ENCODE peak calls at places on chromosomes 7 and 10, in seven cellular contexts. Q is HepG2, X is GM23338, B is fibroblast of lung, S is K562, D is GM23248, M is SK-N-SH. I is an unnamed sample. For H3K79me2, the result is how much of the 10 kb centered on the place peaks cover.

GRCh38 chr10:26665080-26666048 is 32.1 kb upstream of the PDSS1 start:
- DNase-seq in Q (no peak), X (no peak), B (no peak), S (peak), D (no peak), M (no peak), I (no peak)

GRCh38 chr10:114932945-114933344 is 5.0 kb upstream of the TRUB1 start:
- DNase-seq in Q (no peak), X (no peak), B (no peak), S (no peak), D (no peak), M (no peak), I (no peak)

GRCh38 chr10:36779238-36779846 is 346.1 kb upstream of the ANKRD30A start:
- DNase-seq in Q (peak), X (peak), B (peak), S (peak), D (peak), M (peak), I (no peak)

GRCh38 chr10:37639200-37639599 is 218.2 kb downstream of the ZNF248 start:
- DNase-seq in Q (no peak), X (no peak), B (no peak), S (no peak), D (no peak), M (no peak), I (no peak)

GRCh38 chr7:1810961-1811849 is 141.1 kb downstream of the ELFN1 start:
- DNase-seq in Q (no peak), X (no peak), B (peak), S (no peak), D (peak), M (no peak), I (no peak)

GRCh38 chr7:129886184-129886817 is 66.5 kb downstream of the UBE2H start:
- DNase-seq in Q (no peak), X (no peak), B (no peak), S (no peak), D (no peak), M (no peak), I (no peak)

GRCh38 chr7:112036071-112036470 is 170.1 kb downstream of the DOCK4 start:
- DNase-seq in Q (no peak), X (no peak), B (peak), S (no peak), D (peak), M (no peak), I (no peak)

GRCh38 chr10:129020621-129021020 is 446.4 kb upstream of the MGMT start:
- DNase-seq in Q (no peak), X (no peak), B (no peak), S (no peak), D (no peak), M (no peak), I (no peak)

GRCh38 chr10:36331121-36331520 is 689.0 kb upstream of the FZD8 start:
- DNase-seq in Q (no peak), X (no peak), B (no peak), S (no peak), D (no peak), M (no peak), I (no peak)

GRCh38 chr7:46071601-46072000 is 150.5 kb upstream of the IGFBP3 start:
- DNase-seq in Q (no peak), X (no peak), B (no peak), S (no peak), D (peak), M (no peak), I (no peak)

GRCh38 chr10:110324201-110324804 is 19.6 kb upstream of the SMNDC1 start:
- DNase-seq in Q (no peak), X (no peak), B (no peak), S (no peak), D (peak), M (no peak), I (no peak)

DNA sequence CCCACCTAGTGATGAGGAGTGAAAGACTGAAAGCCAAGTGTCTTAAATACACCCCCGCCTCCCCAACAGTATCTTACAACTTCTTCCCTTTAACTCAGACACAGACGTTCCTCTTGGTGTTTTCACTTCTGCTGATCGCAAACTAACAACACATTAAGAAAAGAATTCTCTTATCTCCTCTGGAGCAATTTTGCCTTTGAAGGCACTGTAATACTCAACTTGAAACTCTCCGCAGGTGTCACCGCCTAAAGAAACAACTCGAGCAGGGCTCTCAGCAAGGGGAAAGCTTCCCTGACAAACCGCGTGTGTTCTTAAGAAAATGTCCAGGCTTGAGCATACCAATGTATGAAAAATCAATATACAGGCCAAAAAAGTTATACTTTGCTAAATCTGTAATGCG is 445 bp downstream of the SEMA3C start:
- DNase-seq in Q (no peak), X (peak), B (no peak), S (no peak), D (peak), M (no peak), I (peak)
- H2AFZ ChIP-seq in Q (no peak), X (peak), B (no peak), S (peak), D (peak), M (peak), I (peak)

GRCh38 chr10:7333995-7334964 is 76.6 kb downstream of the SFMBT2 start:
- DNase-seq in Q (no peak), X (peak), B (peak), S (no peak), D (no peak), M (no peak), I (no peak)
- H3K79me2 ChIP-seq in Q (under half), X (under half), B (under half), S (half or more), D (under half), M (under half), I (half or more)

GRCh38 chr7:25647872-25648271 is 419.6 kb upstream of the NPVF start:
- DNase-seq in Q (no peak), X (no peak), B (no peak), S (no peak), D (no peak), M (no peak), I (no peak)
- H2AFZ ChIP-seq in Q (no peak), X (no peak), B (no peak), S (no peak), D (no peak), M (no peak), I (no peak)

DNA sequence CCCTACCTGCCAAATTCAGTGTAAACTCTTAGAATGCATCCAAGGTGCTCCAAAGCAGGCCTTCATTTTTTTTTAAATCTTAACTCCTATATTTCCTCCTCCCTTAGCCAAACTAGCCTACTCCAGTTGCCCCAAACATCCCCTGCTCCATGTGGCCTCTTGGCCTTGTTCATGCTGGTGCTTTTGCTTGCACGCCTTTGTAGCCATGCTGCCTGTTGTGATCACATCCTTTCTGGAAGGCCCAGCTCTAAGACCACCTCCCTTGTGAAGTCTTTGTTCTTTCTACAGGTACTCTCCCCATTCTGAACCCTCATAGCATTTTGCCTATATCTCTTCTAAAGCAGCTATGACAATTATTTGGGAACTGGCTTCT is 375.3 kb upstream of the NFE2L3 start:
- DNase-seq in Q (no peak), X (no peak), B (no peak), S (no peak), D (no peak), M (no peak), I (no peak)
- H3K79me2 ChIP-seq in Q (under half), X (under half), B (under half), S (under half), D (under half), M (under half), I (under half)

GRCh38 chr10:100183482-100183881 is 2.3 kb downstream of the ERLIN1 start:
- DNase-seq in Q (peak), X (no peak), B (peak), S (no peak), D (peak), M (no peak), I (no peak)

GRCh38 chr10:100184426-100185219 is 1.2 kb downstream of the ERLIN1 start:
- DNase-seq in Q (peak), X (peak), B (peak), S (peak), D (peak), M (peak), I (peak)

GRCh38 chr10:100186253-100186780 is 488 bp upstream of the ERLIN1 start:
- DNase-seq in Q (no peak), X (peak), B (peak), S (peak), D (peak), M (peak), I (no peak)

GRCh38 chr10:100185364-100186252 is at the start of gene ERLIN1:
- DNase-seq in Q (peak), X (peak), B (peak), S (peak), D (peak), M (peak), I (peak)

DNA sequence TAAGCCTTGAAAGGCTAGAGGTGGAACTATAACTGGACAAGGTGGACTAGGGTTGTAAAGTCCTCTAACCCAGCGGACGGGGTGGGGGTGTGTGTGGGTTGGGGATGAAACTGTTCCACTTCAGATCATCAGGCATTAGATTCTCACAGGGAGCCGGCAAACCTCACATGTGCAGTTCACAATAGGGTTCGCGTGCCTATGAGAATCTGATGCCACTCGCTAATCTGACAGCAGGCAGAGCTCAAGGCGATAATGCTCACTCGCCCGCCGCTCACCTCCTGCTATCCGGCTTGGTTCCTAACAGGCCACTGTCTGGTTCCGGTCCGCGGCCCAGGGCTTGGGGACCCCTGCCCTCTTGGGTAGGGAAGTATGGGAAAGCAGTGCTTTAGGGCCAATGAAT is 984 bp upstream of the ERLIN1 start:
- DNase-seq in Q (no peak), X (peak), B (no peak), S (peak), D (peak), M (peak), I (peak)
- H2AFZ ChIP-seq in Q (no peak), X (peak), B (peak), S (peak), D (peak), M (no peak), I (peak)

I was measured in MM.1S.